ENCODE peak calls at places on chromosomes 12 and 14, in five cellular contexts. One of them, this sample, is unnamed.

GRCh38 chr14:73462078-73462715 is 3.9 kb upstream of the NUMB start:
- DNase-seq in H9: no peak
- DNase-seq in adrenal gland: peak
- DNase-seq in tibial nerve: no peak
- DNase-seq in cardiac muscle cell: peak
- DNase-seq in this sample: no peak

GRCh38 chr12:56038022-56038665 is 3.6 kb upstream of the RPS26 start:
- DNase-seq in H9: no peak
- DNase-seq in adrenal gland: no peak
- DNase-seq in tibial nerve: no peak
- DNase-seq in cardiac muscle cell: no peak
- DNase-seq in this sample: no peak

GRCh38 chr12:27462851-27463250 is 16.3 kb downstream of the SMCO2 start:
- DNase-seq in H9: no peak
- DNase-seq in adrenal gland: no peak
- DNase-seq in tibial nerve: no peak
- DNase-seq in cardiac muscle cell: no peak
- DNase-seq in this sample: no peak

GRCh38 chr14:51116682-51117081 is 21.8 kb upstream of the TRIM9 start:
- DNase-seq in H9: no peak
- DNase-seq in adrenal gland: no peak
- DNase-seq in tibial nerve: no peak
- DNase-seq in cardiac muscle cell: no peak
- DNase-seq in this sample: no peak

GRCh38 chr12:46471404-46471803 is 98.8 kb upstream of the SLC38A2 start:
- DNase-seq in H9: no peak
- DNase-seq in adrenal gland: no peak
- DNase-seq in tibial nerve: no peak
- DNase-seq in cardiac muscle cell: no peak
- DNase-seq in this sample: no peak

GRCh38 chr14:77290705-77291104 is 19.7 kb upstream of the NGB start:
- DNase-seq in H9: no peak
- DNase-seq in adrenal gland: no peak
- DNase-seq in tibial nerve: no peak
- DNase-seq in cardiac muscle cell: no peak
- DNase-seq in this sample: no peak

GRCh38 chr12:52252728-52253328 is 19.8 kb downstream of the KRT7 start:
- DNase-seq in H9: no peak
- DNase-seq in adrenal gland: no peak
- DNase-seq in tibial nerve: no peak
- DNase-seq in cardiac muscle cell: no peak
- DNase-seq in this sample: no peak

GRCh38 chr12:56165369-56165768 is 7.2 kb downstream of the MYL6 start:
- DNase-seq in H9: no peak
- DNase-seq in adrenal gland: no peak
- DNase-seq in tibial nerve: no peak
- DNase-seq in cardiac muscle cell: no peak
- DNase-seq in this sample: no peak

GRCh38 chr14:96177766-96178377 is 26.8 kb upstream of the BDKRB2 start:
- DNase-seq in H9: no peak
- DNase-seq in adrenal gland: no peak
- DNase-seq in tibial nerve: no peak
- DNase-seq in cardiac muscle cell: peak
- DNase-seq in this sample: no peak

GRCh38 chr14:41718477-41719166 is 111.9 kb downstream of the LRFN5 start:
- DNase-seq in H9: no peak
- DNase-seq in adrenal gland: no peak
- DNase-seq in tibial nerve: no peak
- DNase-seq in cardiac muscle cell: no peak
- DNase-seq in this sample: no peak

GRCh38 chr12:53616950-53617349 is 9.2 kb downstream of the ATF7 start:
- DNase-seq in H9: no peak
- DNase-seq in adrenal gland: no peak
- DNase-seq in tibial nerve: no peak
- DNase-seq in cardiac muscle cell: no peak
- DNase-seq in this sample: no peak

GRCh38 chr12:11499802-11500201 is 104.4 kb upstream of the PRB2 start:
- DNase-seq in H9: peak
- DNase-seq in adrenal gland: no peak
- DNase-seq in tibial nerve: no peak
- DNase-seq in cardiac muscle cell: no peak
- DNase-seq in this sample: no peak

DNA sequence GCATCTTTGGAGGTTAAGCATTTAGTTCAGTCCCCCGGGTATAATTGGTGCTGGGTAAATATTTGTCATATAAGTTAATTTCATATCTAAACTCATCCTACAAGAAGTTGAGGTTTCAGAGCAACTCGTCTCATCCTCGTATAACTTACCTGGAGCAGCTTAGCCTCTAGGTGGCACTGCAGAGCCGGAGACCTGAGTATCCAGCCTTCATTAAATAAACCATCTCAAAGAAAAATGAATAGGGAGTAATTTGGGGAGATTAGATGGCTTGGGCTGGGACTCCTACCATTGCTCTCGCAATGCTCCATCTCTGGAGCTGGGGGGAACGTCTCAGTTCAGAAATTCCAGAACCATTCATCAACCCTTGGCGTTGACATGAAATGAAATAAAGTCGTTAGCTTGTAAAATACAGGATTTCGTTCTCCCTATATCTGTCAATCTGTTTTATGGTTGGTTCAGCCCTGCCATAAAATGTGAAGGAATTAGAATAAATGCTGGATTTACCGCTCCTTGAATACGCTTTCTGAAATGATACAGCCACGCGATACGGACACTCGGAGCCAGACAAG is 122.9 kb upstream of the TMEM132D start:
- DNase-seq in H9: peak
- DNase-seq in adrenal gland: peak
- DNase-seq in tibial nerve: no peak
- DNase-seq in cardiac muscle cell: peak
- DNase-seq in this sample: peak
- TF ChIP-seq CTCF in H9: peak
- TF ChIP-seq CTCF in adrenal gland: peak
- TF ChIP-seq CTCF in tibial nerve: peak
- TF ChIP-seq CTCF in cardiac muscle cell: peak
- TF ChIP-seq CTCF in this sample: peak

DNA sequence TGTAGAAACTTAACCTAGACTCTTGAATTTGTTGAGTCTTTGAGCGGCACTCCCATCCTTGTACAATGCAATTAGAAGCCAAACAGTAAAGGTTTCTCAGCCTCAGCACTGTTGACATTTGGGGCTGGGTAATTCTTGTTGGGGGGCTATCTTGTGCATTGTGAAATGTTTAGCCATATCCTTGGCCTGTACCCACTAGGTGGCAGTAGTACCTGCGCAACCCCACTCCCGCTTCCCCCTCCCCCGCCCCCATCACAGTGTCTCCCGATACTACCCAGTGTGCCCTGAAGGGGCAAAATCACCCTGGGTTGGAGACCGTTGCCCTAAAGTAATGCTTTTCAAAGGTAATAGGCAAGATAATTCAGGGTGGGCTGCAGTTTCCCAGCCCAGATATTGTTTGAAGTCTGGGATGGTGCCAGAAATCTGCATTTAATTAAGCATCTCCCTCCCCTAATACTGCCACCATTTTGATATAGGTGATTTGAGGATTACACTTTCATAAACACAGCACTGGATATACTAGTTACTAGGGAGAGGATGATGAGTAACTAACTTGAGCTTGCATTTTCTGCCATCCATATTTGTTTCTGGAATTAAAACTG is 1.8 kb downstream of the COX6A1 start:
- DNase-seq in H9: peak
- DNase-seq in adrenal gland: peak
- DNase-seq in tibial nerve: no peak
- DNase-seq in cardiac muscle cell: peak
- DNase-seq in this sample: peak
- TF ChIP-seq CTCF in H9: peak
- TF ChIP-seq CTCF in adrenal gland: peak
- TF ChIP-seq CTCF in tibial nerve: peak
- TF ChIP-seq CTCF in cardiac muscle cell: peak
- TF ChIP-seq CTCF in this sample: peak

GRCh38 chr14:54814076-54814475 is 88.5 kb downstream of the GCH1 start:
- DNase-seq in H9: peak
- DNase-seq in adrenal gland: no peak
- DNase-seq in tibial nerve: no peak
- DNase-seq in cardiac muscle cell: no peak
- DNase-seq in this sample: no peak
- TF ChIP-seq CTCF in H9: peak
- TF ChIP-seq CTCF in adrenal gland: no peak
- TF ChIP-seq CTCF in tibial nerve: no peak
- TF ChIP-seq CTCF in cardiac muscle cell: no peak
- TF ChIP-seq CTCF in this sample: peak

GRCh38 chr12:116916122-116916521 is 5.4 kb downstream of the FBXW8 start:
- DNase-seq in H9: no peak
- DNase-seq in adrenal gland: no peak
- DNase-seq in tibial nerve: no peak
- DNase-seq in cardiac muscle cell: no peak
- DNase-seq in this sample: no peak

GRCh38 chr12:116918464-116918863 is 7.7 kb downstream of the FBXW8 start:
- DNase-seq in H9: no peak
- DNase-seq in adrenal gland: no peak
- DNase-seq in tibial nerve: no peak
- DNase-seq in cardiac muscle cell: no peak
- DNase-seq in this sample: no peak

GRCh38 chr12:116919247-116919671 is 8.5 kb downstream of the FBXW8 start:
- DNase-seq in H9: no peak
- DNase-seq in adrenal gland: no peak
- DNase-seq in tibial nerve: no peak
- DNase-seq in cardiac muscle cell: no peak
- DNase-seq in this sample: no peak

GRCh38 chr12:116915326-116915725 is 4.6 kb downstream of the FBXW8 start:
- DNase-seq in H9: no peak
- DNase-seq in adrenal gland: no peak
- DNase-seq in tibial nerve: no peak
- DNase-seq in cardiac muscle cell: no peak
- DNase-seq in this sample: no peak

DNA sequence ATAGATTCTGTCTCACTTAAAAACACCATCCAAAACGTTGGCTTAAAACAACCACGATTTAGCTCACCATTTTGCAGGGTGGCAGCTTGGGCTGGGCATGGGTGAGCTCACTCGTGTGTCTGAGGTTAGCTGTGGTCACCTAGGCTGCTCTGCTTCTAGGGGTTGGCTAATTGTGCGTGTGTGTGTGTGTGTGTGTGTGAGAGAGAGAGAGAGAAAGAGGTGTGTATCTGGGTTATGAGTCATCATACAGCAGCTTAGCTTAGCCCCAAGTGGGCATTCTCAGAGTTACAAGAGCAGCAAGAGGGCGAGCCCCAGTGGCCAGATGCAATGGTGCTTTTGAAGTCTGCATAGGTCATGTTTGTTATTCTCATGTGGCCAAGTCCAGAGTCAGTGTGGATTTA is 6.0 kb downstream of the FBXW8 start:
- DNase-seq in H9: no peak
- DNase-seq in adrenal gland: peak
- DNase-seq in tibial nerve: no peak
- DNase-seq in cardiac muscle cell: peak
- DNase-seq in this sample: no peak
- TF ChIP-seq CTCF in H9: peak
- TF ChIP-seq CTCF in adrenal gland: no peak
- TF ChIP-seq CTCF in tibial nerve: no peak
- TF ChIP-seq CTCF in cardiac muscle cell: peak
- TF ChIP-seq CTCF in this sample: no peak

GRCh38 chr12:67014642-67015041 is 254.5 kb upstream of the CAND1 start:
- DNase-seq in H9: no peak
- DNase-seq in adrenal gland: no peak
- DNase-seq in tibial nerve: no peak
- DNase-seq in cardiac muscle cell: no peak
- DNase-seq in this sample: no peak

GRCh38 chr12:67019070-67019469 is 250.1 kb upstream of the CAND1 start:
- DNase-seq in H9: no peak
- DNase-seq in adrenal gland: no peak
- DNase-seq in tibial nerve: no peak
- DNase-seq in cardiac muscle cell: no peak
- DNase-seq in this sample: no peak

DNA sequence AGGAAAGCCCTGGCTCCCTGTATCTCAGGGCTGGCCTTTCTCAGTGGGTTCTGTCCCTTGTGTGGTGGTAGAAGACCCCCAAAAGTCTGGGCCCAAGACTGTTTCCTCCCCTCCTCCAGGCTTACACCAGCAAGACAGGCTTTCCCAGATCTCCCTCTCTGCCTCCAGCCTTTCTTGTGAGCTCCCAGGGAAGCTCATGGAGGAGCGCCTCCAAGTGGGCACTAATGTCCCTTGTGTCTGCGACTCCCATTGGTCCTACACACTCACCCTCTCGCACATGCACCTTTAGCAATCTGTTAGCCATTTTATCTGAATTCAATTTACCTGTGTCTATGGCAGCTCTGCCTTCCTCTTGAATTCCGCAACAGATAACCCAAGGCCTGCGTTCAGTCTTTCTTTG is 251.1 kb upstream of the CAND1 start:
- DNase-seq in H9: peak
- DNase-seq in adrenal gland: no peak
- DNase-seq in tibial nerve: no peak
- DNase-seq in cardiac muscle cell: no peak
- DNase-seq in this sample: no peak
- TF ChIP-seq CTCF in H9: peak
- TF ChIP-seq CTCF in adrenal gland: no peak
- TF ChIP-seq CTCF in tibial nerve: no peak
- TF ChIP-seq CTCF in cardiac muscle cell: no peak
- TF ChIP-seq CTCF in this sample: no peak

This sample was measured in nephron progenitor cell.